ENCODE peak calls at places on chromosome 15, in eight cellular contexts. L is nephron progenitor cell; I is neural crest cell; X is GM23338; W is activated CD4-positive, alpha-beta T cell treated with anti-CD3 and anti-CD28 coated beads for 24 hours; N is occipital lobe; V is PC-9; K is upper lobe of right lung. F is an unnamed sample.
A peak's percentile ranks its signal among the peaks of the same experiment; 100 is the strongest.

GRCh38 chr15:58951388-58952060 is 18.0 kb upstream of the SLTM start:
- DNase-seq in L (no peak), I (no peak), X (no peak), N (no peak), W (no peak), K (no peak), V (peak; percentile 30), F (no peak)

GRCh38 chr15:89531796-89532537 is 35.6 kb upstream of the RHCG start:
- DNase-seq in L (no peak), K (no peak), V (no peak), X (no peak), I (no peak), N (no peak), W (no peak), F (no peak)

GRCh38 chr15:74906193-74906449 is 530 bp downstream of the FAM219B start:
- DNase-seq in K (no peak), I (no peak), X (peak; percentile 57), L (no peak), W (no peak), V (peak; percentile 35), N (no peak), F (no peak)

GRCh38 chr15:36926422-36926815 is 173.9 kb downstream of the MEIS2 start:
- DNase-seq in I (no peak), K (no peak), X (no peak), L (no peak), N (no peak), V (no peak), W (no peak), F (no peak)

GRCh38 chr15:67915374-67916050 is 75.7 kb upstream of the RNU6-1 start:
- DNase-seq in V (no peak), N (no peak), I (no peak), K (peak; percentile 81), L (peak; percentile 35), W (no peak), X (peak; percentile 56), F (no peak)

GRCh38 chr15:70023769-70024491 is 73.8 kb downstream of the TLE3 start:
- DNase-seq in I (no peak), W (no peak), L (no peak), X (no peak), K (peak; percentile 71), N (no peak), V (no peak), F (no peak)

GRCh38 chr15:78251136-78251535 is 13.2 kb upstream of the DNAJA4 start:
- DNase-seq in W (no peak), X (no peak), K (no peak), L (no peak), I (no peak), N (no peak), V (no peak), F (no peak)

GRCh38 chr15:67922971-67923646 is 83.3 kb upstream of the RNU6-1 start:
- DNase-seq in W (no peak), I (no peak), N (no peak), V (no peak), K (no peak), L (no peak), X (no peak), F (no peak)

GRCh38 chr15:58793862-58794261 is 22.8 kb downstream of the MINDY2 start:
- DNase-seq in I (no peak), K (peak; percentile 68), X (peak; percentile 16), W (no peak), V (peak; percentile 81), N (no peak), L (no peak), F (no peak)

GRCh38 chr15:62894322-62895085 is 148.0 kb upstream of the TPM1 start:
- DNase-seq in L (no peak), K (no peak), W (no peak), X (no peak), N (no peak), I (no peak), V (no peak), F (no peak)

GRCh38 chr15:82530606-82531379 is 9.5 kb downstream of the RPS17 start:
- DNase-seq in K (peak; percentile 86), N (no peak), I (peak; percentile 78), L (peak; percentile 83), V (peak; percentile 75), W (peak; percentile 50), X (peak; percentile 83), F (no peak)

GRCh38 chr15:60469893-60470641 is 8.9 kb downstream of the ICE2 start:
- DNase-seq in L (no peak), V (no peak), N (no peak), W (no peak), X (no peak), I (no peak), K (no peak), F (no peak)

GRCh38 chr15:83516935-83517334 is 69.8 kb downstream of the SH3GL3 start:
- DNase-seq in I (no peak), W (no peak), N (no peak), V (no peak), K (no peak), L (no peak), X (no peak), F (no peak)

GRCh38 chr15:81358248-81358647 is 15.8 kb downstream of the TMC3 start:
- DNase-seq in W (no peak), X (no peak), L (no peak), V (no peak), I (no peak), N (no peak), K (no peak), F (no peak)

GRCh38 chr15:62457100-62457499 is 292.0 kb upstream of the C2CD4B start:
- DNase-seq in K (no peak), N (no peak), L (no peak), X (no peak), V (no peak), W (no peak), I (no peak), F (no peak)

GRCh38 chr15:41917767-41918430 is 24.0 kb upstream of the SPTBN5 start:
- DNase-seq in I (no peak), L (no peak), N (peak; percentile 45), W (no peak), K (peak; percentile 49), V (peak; percentile 70), X (no peak), F (no peak)

GRCh38 chr15:85615930-85616329 is 178.8 kb downstream of the KLHL25 start:
- DNase-seq in X (peak; percentile 75), L (no peak), V (no peak), I (no peak), N (no peak), W (no peak), K (no peak), F (no peak)

GRCh38 chr15:89728254-89728653 is 22.8 kb downstream of the MESP1 start:
- DNase-seq in W (no peak), V (no peak), L (no peak), K (no peak), N (no peak), I (no peak), X (no peak), F (no peak)

GRCh38 chr15:67156426-67156825 is 91.0 kb downstream of the SMAD3 start:
- DNase-seq in K (no peak), W (no peak), I (no peak), V (no peak), X (no peak), L (no peak), N (no peak), F (no peak)

GRCh38 chr15:76465728-76466127 is 129.2 kb downstream of the ISL2 start:
- DNase-seq in L (no peak), W (no peak), N (no peak), V (no peak), K (no peak), X (no peak), I (no peak), F (no peak)

GRCh38 chr15:37106490-37107001 is 6.2 kb upstream of the MEIS2 start:
- DNase-seq in X (peak; percentile 90), V (no peak), I (no peak), N (no peak), K (no peak), L (peak; percentile 55), W (no peak), F (no peak)

GRCh38 chr15:38545179-38545578 is 19.4 kb downstream of the RASGRP1 start:
- DNase-seq in W (no peak), L (no peak), N (no peak), I (no peak), K (no peak), X (no peak), V (no peak), F (no peak)

GRCh38 chr15:54374184-54374947 is 396.1 kb downstream of the UNC13C start:
- DNase-seq in I (no peak), K (no peak), N (no peak), X (no peak), V (no peak), W (no peak), L (peak; percentile 6), F (no peak)

GRCh38 chr15:58070801-58071418 is 5.4 kb upstream of the ALDH1A2 start:
- DNase-seq in X (peak; percentile 70), L (peak; percentile 80), I (peak; percentile 80), W (peak; percentile 37), K (peak; percentile 72), V (peak; percentile 57), N (peak; percentile 29), F (peak; percentile 41)

GRCh38 chr15:38517312-38517711 is 47.3 kb downstream of the RASGRP1 start:
- DNase-seq in I (no peak), W (no peak), X (no peak), V (no peak), K (no peak), N (no peak), L (no peak), F (no peak)

GRCh38 chr15:76340198-76340801 is 3.7 kb downstream of the ISL2 start:
- DNase-seq in V (no peak), K (no peak), W (no peak), L (peak; percentile 49), X (peak; percentile 42), N (no peak), I (peak; percentile 49), F (no peak)

GRCh38 chr15:75928680-75929608 is 25.3 kb downstream of the FBXO22 start:
- DNase-seq in I (peak; percentile 9), V (no peak), N (no peak), W (no peak), K (no peak), X (peak; percentile 88), L (peak; percentile 39), F (no peak)

GRCh38 chr15:84778194-84778593 is 29.8 kb downstream of the ZNF592 start:
- DNase-seq in L (no peak), I (no peak), W (no peak), N (no peak), V (no peak), K (peak; percentile 12), X (peak; percentile 74), F (no peak)

GRCh38 chr15:38547255-38547997 is 17.2 kb downstream of the RASGRP1 start:
- DNase-seq in I (no peak), V (no peak), K (no peak), N (no peak), X (no peak), W (no peak), L (no peak), F (no peak)

GRCh38 chr15:28918141-28918983 is 32.6 kb downstream of the APBA2 start:
- DNase-seq in W (no peak), X (peak; percentile 95), L (peak; percentile 60), I (peak; percentile 43), V (no peak), N (no peak), K (peak; percentile 56), F (no peak)

GRCh38 chr15:100968043-100968966 is 49.1 kb downstream of the LRRK1 start:
- DNase-seq in L (no peak), N (no peak), W (no peak), X (no peak), K (no peak), I (no peak), V (no peak), F (no peak)

GRCh38 chr15:95972136-95972553 is 358.4 kb upstream of the NR2F2 start:
- DNase-seq in K (no peak), I (no peak), V (no peak), X (no peak), L (no peak), N (no peak), W (no peak), F (no peak)

GRCh38 chr15:42939841-42940240 is 19.3 kb upstream of the TTBK2 start:
- DNase-seq in I (no peak), V (no peak), X (no peak), N (peak; percentile 59), K (no peak), L (no peak), W (no peak), F (no peak)

GRCh38 chr15:100761253-100761935 is 118.2 kb upstream of the ALDH1A3 start:
- DNase-seq in N (no peak), W (no peak), V (no peak), K (peak; percentile 53), X (no peak), L (no peak), I (no peak), F (no peak)